ENCODE peak calls at places on chromosomes 1 and 21, in six cellular contexts. One of them, this sample, is unnamed.

GRCh38 chr1:59900640-59901039 is 25.9 kb downstream of the CYP2J2 start:
- DNase-seq in GM23338: peak
- DNase-seq in heart right ventricle: no peak
- DNase-seq in endothelial cell: no peak
- DNase-seq in coronary artery: no peak
- DNase-seq in prostate gland: no peak
- DNase-seq in this sample: no peak

GRCh38 chr1:26110731-26111529 is 694 bp upstream of the PDIK1L start:
- DNase-seq in endothelial cell: peak
- DNase-seq in coronary artery: peak
- DNase-seq in prostate gland: peak
- DNase-seq in GM23338: peak
- DNase-seq in heart right ventricle: peak
- DNase-seq in this sample: peak

GRCh38 chr21:43739648-43740435 is 20.9 kb downstream of the PDXK start:
- DNase-seq in GM23338: no peak
- DNase-seq in heart right ventricle: no peak
- DNase-seq in prostate gland: no peak
- DNase-seq in coronary artery: no peak
- DNase-seq in endothelial cell: no peak
- DNase-seq in this sample: no peak

GRCh38 chr1:47533176-47534039 is 95.6 kb downstream of the FOXD2 start:
- DNase-seq in endothelial cell: peak
- DNase-seq in prostate gland: peak
- DNase-seq in heart right ventricle: peak
- DNase-seq in GM23338: peak
- DNase-seq in coronary artery: peak
- DNase-seq in this sample: peak

GRCh38 chr1:42736152-42736551 is 3.9 kb downstream of the CLDN19 start:
- DNase-seq in heart right ventricle: no peak
- DNase-seq in endothelial cell: peak
- DNase-seq in coronary artery: no peak
- DNase-seq in prostate gland: no peak
- DNase-seq in GM23338: peak
- DNase-seq in this sample: no peak

GRCh38 chr1:22273686-22274681 is 131.1 kb upstream of the WNT4 start:
- DNase-seq in prostate gland: no peak
- DNase-seq in heart right ventricle: no peak
- DNase-seq in endothelial cell: no peak
- DNase-seq in GM23338: no peak
- DNase-seq in coronary artery: no peak
- DNase-seq in this sample: no peak

GRCh38 chr1:205255941-205256780 is 28.4 kb downstream of the TMCC2 start:
- DNase-seq in heart right ventricle: peak
- DNase-seq in endothelial cell: peak
- DNase-seq in prostate gland: peak
- DNase-seq in GM23338: peak
- DNase-seq in coronary artery: peak
- DNase-seq in this sample: peak

GRCh38 chr1:53431725-53432306 is 27.4 kb upstream of the DMRTB1 start:
- DNase-seq in prostate gland: no peak
- DNase-seq in heart right ventricle: no peak
- DNase-seq in coronary artery: no peak
- DNase-seq in endothelial cell: no peak
- DNase-seq in GM23338: no peak
- DNase-seq in this sample: no peak

GRCh38 chr1:43199093-43199726 is 27.1 kb downstream of the CFAP57 start:
- DNase-seq in GM23338: no peak
- DNase-seq in coronary artery: no peak
- DNase-seq in prostate gland: no peak
- DNase-seq in heart right ventricle: no peak
- DNase-seq in endothelial cell: no peak
- DNase-seq in this sample: peak

GRCh38 chr1:206459703-206460102 is 10.6 kb upstream of the IKBKE start:
- DNase-seq in coronary artery: no peak
- DNase-seq in GM23338: no peak
- DNase-seq in endothelial cell: no peak
- DNase-seq in prostate gland: no peak
- DNase-seq in heart right ventricle: no peak
- DNase-seq in this sample: no peak

GRCh38 chr1:28301368-28302174 is 27.3 kb upstream of the MED18 start:
- DNase-seq in coronary artery: no peak
- DNase-seq in heart right ventricle: no peak
- DNase-seq in prostate gland: no peak
- DNase-seq in GM23338: no peak
- DNase-seq in endothelial cell: no peak
- DNase-seq in this sample: no peak

GRCh38 chr21:43211085-43212071 is 42.6 kb downstream of the CRYAA start:
- DNase-seq in prostate gland: peak
- DNase-seq in heart right ventricle: no peak
- DNase-seq in GM23338: peak
- DNase-seq in endothelial cell: no peak
- DNase-seq in coronary artery: peak
- DNase-seq in this sample: no peak

GRCh38 chr1:205013683-205014367 is 29.2 kb upstream of the CNTN2 start:
- DNase-seq in endothelial cell: no peak
- DNase-seq in GM23338: peak
- DNase-seq in coronary artery: no peak
- DNase-seq in prostate gland: peak
- DNase-seq in heart right ventricle: peak
- DNase-seq in this sample: no peak

GRCh38 chr1:47621483-47621882 is 183.6 kb downstream of the FOXD2 start:
- DNase-seq in coronary artery: peak
- DNase-seq in endothelial cell: no peak
- DNase-seq in prostate gland: no peak
- DNase-seq in heart right ventricle: no peak
- DNase-seq in GM23338: no peak
- DNase-seq in this sample: no peak

GRCh38 chr21:41460578-41461527 is 34.8 kb downstream of the MX1 start:
- DNase-seq in prostate gland: peak
- DNase-seq in GM23338: peak
- DNase-seq in coronary artery: no peak
- DNase-seq in endothelial cell: peak
- DNase-seq in heart right ventricle: peak
- DNase-seq in this sample: peak

GRCh38 chr21:41562101-41563000 is 54.4 kb upstream of the TMPRSS2 start:
- DNase-seq in coronary artery: no peak
- DNase-seq in prostate gland: no peak
- DNase-seq in heart right ventricle: peak
- DNase-seq in GM23338: no peak
- DNase-seq in endothelial cell: no peak
- DNase-seq in this sample: no peak

GRCh38 chr1:244970236-244970652 is 105.9 kb upstream of the HNRNPU start:
- DNase-seq in prostate gland: no peak
- DNase-seq in heart right ventricle: peak
- DNase-seq in GM23338: peak
- DNase-seq in endothelial cell: peak
- DNase-seq in coronary artery: no peak
- DNase-seq in this sample: peak

GRCh38 chr1:14567056-14567455 is 31.4 kb upstream of the KAZN start:
- DNase-seq in coronary artery: no peak
- DNase-seq in GM23338: peak
- DNase-seq in prostate gland: no peak
- DNase-seq in endothelial cell: no peak
- DNase-seq in heart right ventricle: no peak
- DNase-seq in this sample: no peak

GRCh38 chr1:29290414-29290980 is 54.2 kb downstream of the PTPRU start:
- DNase-seq in GM23338: no peak
- DNase-seq in heart right ventricle: no peak
- DNase-seq in endothelial cell: no peak
- DNase-seq in prostate gland: no peak
- DNase-seq in coronary artery: no peak
- DNase-seq in this sample: no peak

GRCh38 chr1:20848162-20848561 is 61.1 kb upstream of the HP1BP3 start:
- DNase-seq in heart right ventricle: no peak
- DNase-seq in endothelial cell: no peak
- DNase-seq in GM23338: no peak
- DNase-seq in coronary artery: no peak
- DNase-seq in prostate gland: no peak
- DNase-seq in this sample: no peak

GRCh38 chr1:45001011-45001481 is 10.1 kb downstream of the HECTD3 start:
- DNase-seq in coronary artery: no peak
- DNase-seq in heart right ventricle: no peak
- DNase-seq in endothelial cell: no peak
- DNase-seq in GM23338: peak
- DNase-seq in prostate gland: no peak
- DNase-seq in this sample: no peak

GRCh38 chr1:59237905-59238304 is 59.0 kb upstream of the FGGY start:
- DNase-seq in GM23338: peak
- DNase-seq in prostate gland: no peak
- DNase-seq in coronary artery: no peak
- DNase-seq in endothelial cell: no peak
- DNase-seq in heart right ventricle: no peak
- DNase-seq in this sample: no peak

GRCh38 chr1:202012544-202013478 is 2.4 kb downstream of the ELF3 start:
- DNase-seq in prostate gland: no peak
- DNase-seq in heart right ventricle: no peak
- DNase-seq in endothelial cell: no peak
- DNase-seq in GM23338: no peak
- DNase-seq in coronary artery: no peak
- DNase-seq in this sample: no peak

GRCh38 chr1:212520299-212520698 is 87.6 kb downstream of the NENF start:
- DNase-seq in GM23338: no peak
- DNase-seq in endothelial cell: no peak
- DNase-seq in prostate gland: no peak
- DNase-seq in coronary artery: no peak
- DNase-seq in heart right ventricle: no peak
- DNase-seq in this sample: no peak

GRCh38 chr1:157069596-157069995 is 24.1 kb upstream of the ARHGEF11 start:
- DNase-seq in endothelial cell: no peak
- DNase-seq in GM23338: no peak
- DNase-seq in coronary artery: no peak
- DNase-seq in heart right ventricle: no peak
- DNase-seq in prostate gland: no peak
- DNase-seq in this sample: no peak

GRCh38 chr1:200258447-200259375 is 151.1 kb downstream of the ZNF281 start:
- DNase-seq in endothelial cell: no peak
- DNase-seq in prostate gland: no peak
- DNase-seq in coronary artery: no peak
- DNase-seq in heart right ventricle: no peak
- DNase-seq in GM23338: peak
- DNase-seq in this sample: peak

GRCh38 chr1:23368562-23369334 is 888 bp downstream of the ZNF436 start:
- DNase-seq in endothelial cell: peak
- DNase-seq in heart right ventricle: peak
- DNase-seq in GM23338: peak
- DNase-seq in prostate gland: peak
- DNase-seq in coronary artery: peak
- DNase-seq in this sample: peak
- TF ChIP-seq CTCF in endothelial cell: no peak
- TF ChIP-seq CTCF in heart right ventricle: peak
- TF ChIP-seq CTCF in GM23338: peak
- TF ChIP-seq CTCF in prostate gland: peak
- TF ChIP-seq CTCF in coronary artery: no peak
- TF ChIP-seq CTCF in this sample: peak

DNA sequence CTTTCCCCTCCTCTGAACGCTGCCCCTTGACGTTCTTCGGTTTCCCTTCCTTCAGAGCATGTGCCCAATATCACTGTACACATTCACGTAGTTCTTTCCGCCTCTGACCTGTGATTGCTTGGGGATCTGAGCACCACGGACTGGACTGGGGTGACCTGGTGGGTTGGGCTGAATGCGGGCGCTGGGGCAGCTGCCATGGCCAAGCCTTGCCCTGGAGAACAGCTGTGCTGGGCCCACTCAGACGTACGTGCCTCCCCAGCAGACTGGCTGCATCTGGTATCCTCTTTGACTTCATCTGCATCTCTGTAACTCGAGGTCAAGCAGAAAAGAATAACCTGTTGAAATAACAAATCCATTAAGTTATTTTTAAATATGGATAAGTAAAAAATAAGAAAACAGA is 35.1 kb upstream of the DISC1 start:
- DNase-seq in coronary artery: no peak
- DNase-seq in heart right ventricle: no peak
- DNase-seq in prostate gland: no peak
- DNase-seq in GM23338: no peak
- DNase-seq in endothelial cell: no peak
- DNase-seq in this sample: no peak
- TF ChIP-seq CTCF in coronary artery: no peak
- TF ChIP-seq CTCF in heart right ventricle: no peak
- TF ChIP-seq CTCF in prostate gland: no peak
- TF ChIP-seq CTCF in GM23338: no peak
- TF ChIP-seq CTCF in endothelial cell: no peak
- TF ChIP-seq CTCF in this sample: no peak

DNA sequence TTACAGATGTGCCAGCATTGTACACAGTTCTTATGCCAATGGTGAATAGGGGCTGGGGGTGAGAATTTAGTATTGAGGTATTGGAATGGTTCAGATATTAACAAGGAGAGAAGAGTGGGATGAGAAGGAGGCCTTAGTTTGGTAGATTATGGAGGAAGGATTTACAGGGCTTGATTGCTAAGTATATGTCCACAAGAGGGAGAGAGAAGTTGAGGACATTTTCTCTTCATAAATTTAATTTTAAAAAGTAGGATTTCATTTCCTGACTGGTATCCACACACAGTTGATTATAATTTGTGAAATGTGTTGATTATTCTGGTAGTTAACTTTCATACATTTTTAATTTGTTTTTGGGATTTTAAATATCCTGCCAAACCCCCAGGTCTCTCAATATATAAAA is 213.0 kb downstream of the ADGRL2 start:
- DNase-seq in prostate gland: no peak
- DNase-seq in GM23338: no peak
- DNase-seq in coronary artery: no peak
- DNase-seq in heart right ventricle: no peak
- DNase-seq in endothelial cell: no peak
- DNase-seq in this sample: no peak
- TF ChIP-seq CTCF in prostate gland: no peak
- TF ChIP-seq CTCF in GM23338: no peak
- TF ChIP-seq CTCF in coronary artery: no peak
- TF ChIP-seq CTCF in heart right ventricle: no peak
- TF ChIP-seq CTCF in endothelial cell: no peak
- TF ChIP-seq CTCF in this sample: no peak

GRCh38 chr1:169289016-169289415 is 78.6 kb downstream of the NME7 start:
- DNase-seq in coronary artery: no peak
- DNase-seq in prostate gland: no peak
- DNase-seq in heart right ventricle: no peak
- DNase-seq in GM23338: no peak
- DNase-seq in endothelial cell: no peak
- DNase-seq in this sample: no peak

GRCh38 chr1:169287280-169287679 is 80.3 kb downstream of the NME7 start:
- DNase-seq in GM23338: no peak
- DNase-seq in coronary artery: no peak
- DNase-seq in endothelial cell: no peak
- DNase-seq in heart right ventricle: no peak
- DNase-seq in prostate gland: no peak
- DNase-seq in this sample: no peak

GRCh38 chr1:169288011-169288414 is 79.6 kb downstream of the NME7 start:
- DNase-seq in coronary artery: no peak
- DNase-seq in endothelial cell: no peak
- DNase-seq in heart right ventricle: no peak
- DNase-seq in GM23338: peak
- DNase-seq in prostate gland: no peak
- DNase-seq in this sample: no peak
- TF ChIP-seq CTCF in coronary artery: no peak
- TF ChIP-seq CTCF in endothelial cell: no peak
- TF ChIP-seq CTCF in heart right ventricle: no peak
- TF ChIP-seq CTCF in GM23338: no peak
- TF ChIP-seq CTCF in prostate gland: no peak
- TF ChIP-seq CTCF in this sample: no peak

This sample was measured in GM13977.